ENCODE peak calls at places on chromosomes 2 and 18, in ten cellular contexts. One of them, this sample, is unnamed.

GRCh38 chr2:16400127-16400623 is 265.5 kb downstream of the CYRIA start:
- DNase-seq in amniotic stem cell: no peak
- DNase-seq in Daoy: peak
- DNase-seq in pancreas: no peak
- DNase-seq in IMR-90: no peak
- DNase-seq in NCI-H446 treated with DMSO at 0.1 percent for 48 hours: no peak
- DNase-seq in AG04449: no peak
- DNase-seq in Caco-2: peak
- DNase-seq in activated CD4-positive, alpha-beta memory T cell treated with anti-CD3 and anti-CD28 coated beads, Interleukin-2, amount 10 ng/mL, durations not matched to agents 7 days and 5 days: no peak
- DNase-seq in stimulated activated CD8-positive, alpha-beta memory T cell treated with anti-CD3 and anti-CD28 coated beads, Interleukin-15, amount 100 ng/mL, for 24 hours: no peak
- DNase-seq in this sample: no peak

GRCh38 chr2:50591021-50591420 is 440.9 kb downstream of the NRXN1 start:
- DNase-seq in amniotic stem cell: no peak
- DNase-seq in Daoy: no peak
- DNase-seq in pancreas: no peak
- DNase-seq in IMR-90: no peak
- DNase-seq in NCI-H446 treated with DMSO at 0.1 percent for 48 hours: no peak
- DNase-seq in AG04449: no peak
- DNase-seq in Caco-2: no peak
- DNase-seq in activated CD4-positive, alpha-beta memory T cell treated with anti-CD3 and anti-CD28 coated beads, Interleukin-2, amount 10 ng/mL, durations not matched to agents 7 days and 5 days: no peak
- DNase-seq in stimulated activated CD8-positive, alpha-beta memory T cell treated with anti-CD3 and anti-CD28 coated beads, Interleukin-15, amount 100 ng/mL, for 24 hours: no peak
- DNase-seq in this sample: no peak

GRCh38 chr18:55790296-55790695 is 202.3 kb upstream of the TCF4 start:
- DNase-seq in amniotic stem cell: peak
- DNase-seq in Daoy: peak
- DNase-seq in pancreas: no peak
- DNase-seq in IMR-90: peak
- DNase-seq in NCI-H446 treated with DMSO at 0.1 percent for 48 hours: no peak
- DNase-seq in AG04449: peak
- DNase-seq in Caco-2: no peak
- DNase-seq in activated CD4-positive, alpha-beta memory T cell treated with anti-CD3 and anti-CD28 coated beads, Interleukin-2, amount 10 ng/mL, durations not matched to agents 7 days and 5 days: no peak
- DNase-seq in stimulated activated CD8-positive, alpha-beta memory T cell treated with anti-CD3 and anti-CD28 coated beads, Interleukin-15, amount 100 ng/mL, for 24 hours: no peak
- DNase-seq in this sample: peak

GRCh38 chr2:290090-290722 is 2.3 kb upstream of the ALKAL2 start:
- DNase-seq in amniotic stem cell: no peak
- DNase-seq in Daoy: peak
- DNase-seq in pancreas: peak
- DNase-seq in IMR-90: peak
- DNase-seq in NCI-H446 treated with DMSO at 0.1 percent for 48 hours: no peak
- DNase-seq in AG04449: peak
- DNase-seq in Caco-2: peak
- DNase-seq in activated CD4-positive, alpha-beta memory T cell treated with anti-CD3 and anti-CD28 coated beads, Interleukin-2, amount 10 ng/mL, durations not matched to agents 7 days and 5 days: peak
- DNase-seq in stimulated activated CD8-positive, alpha-beta memory T cell treated with anti-CD3 and anti-CD28 coated beads, Interleukin-15, amount 100 ng/mL, for 24 hours: no peak
- DNase-seq in this sample: no peak

GRCh38 chr2:166375205-166375735 is 474 bp downstream of the SCN9A start:
- DNase-seq in amniotic stem cell: no peak
- DNase-seq in Daoy: peak
- DNase-seq in pancreas: no peak
- DNase-seq in IMR-90: peak
- DNase-seq in NCI-H446 treated with DMSO at 0.1 percent for 48 hours: no peak
- DNase-seq in AG04449: no peak
- DNase-seq in Caco-2: no peak
- DNase-seq in activated CD4-positive, alpha-beta memory T cell treated with anti-CD3 and anti-CD28 coated beads, Interleukin-2, amount 10 ng/mL, durations not matched to agents 7 days and 5 days: no peak
- DNase-seq in stimulated activated CD8-positive, alpha-beta memory T cell treated with anti-CD3 and anti-CD28 coated beads, Interleukin-15, amount 100 ng/mL, for 24 hours: no peak
- DNase-seq in this sample: no peak

GRCh38 chr2:4353668-4354067 is 650.3 kb downstream of the DCDC2C start:
- DNase-seq in amniotic stem cell: no peak
- DNase-seq in Daoy: no peak
- DNase-seq in pancreas: no peak
- DNase-seq in IMR-90: no peak
- DNase-seq in NCI-H446 treated with DMSO at 0.1 percent for 48 hours: no peak
- DNase-seq in AG04449: no peak
- DNase-seq in Caco-2: no peak
- DNase-seq in activated CD4-positive, alpha-beta memory T cell treated with anti-CD3 and anti-CD28 coated beads, Interleukin-2, amount 10 ng/mL, durations not matched to agents 7 days and 5 days: no peak
- DNase-seq in stimulated activated CD8-positive, alpha-beta memory T cell treated with anti-CD3 and anti-CD28 coated beads, Interleukin-15, amount 100 ng/mL, for 24 hours: no peak
- DNase-seq in this sample: no peak

GRCh38 chr2:149001496-149001895 is 37.0 kb upstream of the LYPD6B start:
- DNase-seq in amniotic stem cell: no peak
- DNase-seq in Daoy: no peak
- DNase-seq in pancreas: no peak
- DNase-seq in IMR-90: no peak
- DNase-seq in NCI-H446 treated with DMSO at 0.1 percent for 48 hours: peak
- DNase-seq in AG04449: no peak
- DNase-seq in Caco-2: no peak
- DNase-seq in activated CD4-positive, alpha-beta memory T cell treated with anti-CD3 and anti-CD28 coated beads, Interleukin-2, amount 10 ng/mL, durations not matched to agents 7 days and 5 days: no peak
- DNase-seq in stimulated activated CD8-positive, alpha-beta memory T cell treated with anti-CD3 and anti-CD28 coated beads, Interleukin-15, amount 100 ng/mL, for 24 hours: no peak
- DNase-seq in this sample: no peak

GRCh38 chr18:28723506-28723905 is 546.6 kb upstream of the CDH2 start:
- DNase-seq in amniotic stem cell: no peak
- DNase-seq in Daoy: peak
- DNase-seq in pancreas: no peak
- DNase-seq in IMR-90: peak
- DNase-seq in NCI-H446 treated with DMSO at 0.1 percent for 48 hours: no peak
- DNase-seq in AG04449: no peak
- DNase-seq in Caco-2: no peak
- DNase-seq in activated CD4-positive, alpha-beta memory T cell treated with anti-CD3 and anti-CD28 coated beads, Interleukin-2, amount 10 ng/mL, durations not matched to agents 7 days and 5 days: no peak
- DNase-seq in stimulated activated CD8-positive, alpha-beta memory T cell treated with anti-CD3 and anti-CD28 coated beads, Interleukin-15, amount 100 ng/mL, for 24 hours: no peak
- DNase-seq in this sample: no peak

GRCh38 chr2:235577404-235578330 is 83.8 kb downstream of the AGAP1 start:
- DNase-seq in amniotic stem cell: no peak
- DNase-seq in Daoy: no peak
- DNase-seq in pancreas: no peak
- DNase-seq in IMR-90: peak
- DNase-seq in NCI-H446 treated with DMSO at 0.1 percent for 48 hours: no peak
- DNase-seq in AG04449: no peak
- DNase-seq in Caco-2: no peak
- DNase-seq in activated CD4-positive, alpha-beta memory T cell treated with anti-CD3 and anti-CD28 coated beads, Interleukin-2, amount 10 ng/mL, durations not matched to agents 7 days and 5 days: no peak
- DNase-seq in stimulated activated CD8-positive, alpha-beta memory T cell treated with anti-CD3 and anti-CD28 coated beads, Interleukin-15, amount 100 ng/mL, for 24 hours: no peak
- DNase-seq in this sample: no peak

GRCh38 chr2:24845691-24846090 is 52.5 kb downstream of the CENPO start:
- DNase-seq in amniotic stem cell: no peak
- DNase-seq in Daoy: no peak
- DNase-seq in pancreas: no peak
- DNase-seq in IMR-90: no peak
- DNase-seq in NCI-H446 treated with DMSO at 0.1 percent for 48 hours: no peak
- DNase-seq in AG04449: no peak
- DNase-seq in Caco-2: no peak
- DNase-seq in activated CD4-positive, alpha-beta memory T cell treated with anti-CD3 and anti-CD28 coated beads, Interleukin-2, amount 10 ng/mL, durations not matched to agents 7 days and 5 days: no peak
- DNase-seq in stimulated activated CD8-positive, alpha-beta memory T cell treated with anti-CD3 and anti-CD28 coated beads, Interleukin-15, amount 100 ng/mL, for 24 hours: no peak
- DNase-seq in this sample: no peak

GRCh38 chr2:9263388-9263787 is 56.8 kb downstream of the ASAP2 start:
- DNase-seq in amniotic stem cell: no peak
- DNase-seq in Daoy: no peak
- DNase-seq in pancreas: no peak
- DNase-seq in IMR-90: no peak
- DNase-seq in NCI-H446 treated with DMSO at 0.1 percent for 48 hours: no peak
- DNase-seq in AG04449: no peak
- DNase-seq in Caco-2: no peak
- DNase-seq in activated CD4-positive, alpha-beta memory T cell treated with anti-CD3 and anti-CD28 coated beads, Interleukin-2, amount 10 ng/mL, durations not matched to agents 7 days and 5 days: no peak
- DNase-seq in stimulated activated CD8-positive, alpha-beta memory T cell treated with anti-CD3 and anti-CD28 coated beads, Interleukin-15, amount 100 ng/mL, for 24 hours: no peak
- DNase-seq in this sample: no peak

GRCh38 chr2:205725059-205725458 is 42.8 kb downstream of the NRP2 start:
- DNase-seq in amniotic stem cell: no peak
- DNase-seq in Daoy: no peak
- DNase-seq in pancreas: no peak
- DNase-seq in IMR-90: no peak
- DNase-seq in NCI-H446 treated with DMSO at 0.1 percent for 48 hours: no peak
- DNase-seq in AG04449: no peak
- DNase-seq in Caco-2: no peak
- DNase-seq in activated CD4-positive, alpha-beta memory T cell treated with anti-CD3 and anti-CD28 coated beads, Interleukin-2, amount 10 ng/mL, durations not matched to agents 7 days and 5 days: no peak
- DNase-seq in stimulated activated CD8-positive, alpha-beta memory T cell treated with anti-CD3 and anti-CD28 coated beads, Interleukin-15, amount 100 ng/mL, for 24 hours: no peak
- DNase-seq in this sample: no peak

GRCh38 chr2:74553892-74554820 is at the start of the genes DOK1 and LOXL3:
- DNase-seq in amniotic stem cell: peak
- DNase-seq in Daoy: peak
- DNase-seq in pancreas: peak
- DNase-seq in IMR-90: peak
- DNase-seq in NCI-H446 treated with DMSO at 0.1 percent for 48 hours: peak
- DNase-seq in AG04449: peak
- DNase-seq in Caco-2: peak
- DNase-seq in activated CD4-positive, alpha-beta memory T cell treated with anti-CD3 and anti-CD28 coated beads, Interleukin-2, amount 10 ng/mL, durations not matched to agents 7 days and 5 days: peak
- DNase-seq in stimulated activated CD8-positive, alpha-beta memory T cell treated with anti-CD3 and anti-CD28 coated beads, Interleukin-15, amount 100 ng/mL, for 24 hours: peak
- DNase-seq in this sample: no peak

GRCh38 chr2:215542690-215543089 is 106.8 kb upstream of the FN1 start:
- DNase-seq in amniotic stem cell: no peak
- DNase-seq in Daoy: no peak
- DNase-seq in pancreas: no peak
- DNase-seq in IMR-90: no peak
- DNase-seq in NCI-H446 treated with DMSO at 0.1 percent for 48 hours: no peak
- DNase-seq in AG04449: no peak
- DNase-seq in Caco-2: no peak
- DNase-seq in activated CD4-positive, alpha-beta memory T cell treated with anti-CD3 and anti-CD28 coated beads, Interleukin-2, amount 10 ng/mL, durations not matched to agents 7 days and 5 days: no peak
- DNase-seq in stimulated activated CD8-positive, alpha-beta memory T cell treated with anti-CD3 and anti-CD28 coated beads, Interleukin-15, amount 100 ng/mL, for 24 hours: no peak
- DNase-seq in this sample: no peak

GRCh38 chr2:105114551-105114950 is 76.7 kb downstream of the MRPS9 start:
- DNase-seq in amniotic stem cell: peak
- DNase-seq in Daoy: peak
- DNase-seq in pancreas: no peak
- DNase-seq in IMR-90: peak
- DNase-seq in NCI-H446 treated with DMSO at 0.1 percent for 48 hours: peak
- DNase-seq in AG04449: peak
- DNase-seq in Caco-2: no peak
- DNase-seq in activated CD4-positive, alpha-beta memory T cell treated with anti-CD3 and anti-CD28 coated beads, Interleukin-2, amount 10 ng/mL, durations not matched to agents 7 days and 5 days: no peak
- DNase-seq in stimulated activated CD8-positive, alpha-beta memory T cell treated with anti-CD3 and anti-CD28 coated beads, Interleukin-15, amount 100 ng/mL, for 24 hours: no peak
- DNase-seq in this sample: no peak

GRCh38 chr2:241803387-241804325 is 5.3 kb upstream of the NEU4 start:
- DNase-seq in amniotic stem cell: no peak
- DNase-seq in Daoy: peak
- DNase-seq in pancreas: peak
- DNase-seq in IMR-90: peak
- DNase-seq in NCI-H446 treated with DMSO at 0.1 percent for 48 hours: no peak
- DNase-seq in AG04449: no peak
- DNase-seq in Caco-2: no peak
- DNase-seq in activated CD4-positive, alpha-beta memory T cell treated with anti-CD3 and anti-CD28 coated beads, Interleukin-2, amount 10 ng/mL, durations not matched to agents 7 days and 5 days: peak
- DNase-seq in stimulated activated CD8-positive, alpha-beta memory T cell treated with anti-CD3 and anti-CD28 coated beads, Interleukin-15, amount 100 ng/mL, for 24 hours: no peak
- DNase-seq in this sample: no peak

GRCh38 chr2:112138143-112139032 is at the start of gene FBLN7:
- DNase-seq in amniotic stem cell: no peak
- DNase-seq in Daoy: peak
- DNase-seq in pancreas: no peak
- DNase-seq in IMR-90: no peak
- DNase-seq in NCI-H446 treated with DMSO at 0.1 percent for 48 hours: no peak
- DNase-seq in AG04449: no peak
- DNase-seq in Caco-2: no peak
- DNase-seq in activated CD4-positive, alpha-beta memory T cell treated with anti-CD3 and anti-CD28 coated beads, Interleukin-2, amount 10 ng/mL, durations not matched to agents 7 days and 5 days: no peak
- DNase-seq in stimulated activated CD8-positive, alpha-beta memory T cell treated with anti-CD3 and anti-CD28 coated beads, Interleukin-15, amount 100 ng/mL, for 24 hours: no peak
- DNase-seq in this sample: peak

GRCh38 chr18:79366177-79367094 is 29.3 kb upstream of the NFATC1 start:
- DNase-seq in amniotic stem cell: no peak
- DNase-seq in Daoy: no peak
- DNase-seq in pancreas: no peak
- DNase-seq in IMR-90: peak
- DNase-seq in NCI-H446 treated with DMSO at 0.1 percent for 48 hours: no peak
- DNase-seq in AG04449: peak
- DNase-seq in Caco-2: no peak
- DNase-seq in activated CD4-positive, alpha-beta memory T cell treated with anti-CD3 and anti-CD28 coated beads, Interleukin-2, amount 10 ng/mL, durations not matched to agents 7 days and 5 days: peak
- DNase-seq in stimulated activated CD8-positive, alpha-beta memory T cell treated with anti-CD3 and anti-CD28 coated beads, Interleukin-15, amount 100 ng/mL, for 24 hours: no peak
- DNase-seq in this sample: no peak

GRCh38 chr18:57836557-57836956 is 33.4 kb upstream of the ATP8B1 start:
- DNase-seq in amniotic stem cell: no peak
- DNase-seq in Daoy: no peak
- DNase-seq in pancreas: no peak
- DNase-seq in IMR-90: no peak
- DNase-seq in NCI-H446 treated with DMSO at 0.1 percent for 48 hours: peak
- DNase-seq in AG04449: no peak
- DNase-seq in Caco-2: no peak
- DNase-seq in activated CD4-positive, alpha-beta memory T cell treated with anti-CD3 and anti-CD28 coated beads, Interleukin-2, amount 10 ng/mL, durations not matched to agents 7 days and 5 days: no peak
- DNase-seq in stimulated activated CD8-positive, alpha-beta memory T cell treated with anti-CD3 and anti-CD28 coated beads, Interleukin-15, amount 100 ng/mL, for 24 hours: no peak
- DNase-seq in this sample: no peak

GRCh38 chr2:167380555-167380954 is 492.3 kb downstream of the XIRP2 start:
- DNase-seq in amniotic stem cell: no peak
- DNase-seq in Daoy: no peak
- DNase-seq in pancreas: no peak
- DNase-seq in IMR-90: no peak
- DNase-seq in NCI-H446 treated with DMSO at 0.1 percent for 48 hours: no peak
- DNase-seq in AG04449: no peak
- DNase-seq in Caco-2: no peak
- DNase-seq in activated CD4-positive, alpha-beta memory T cell treated with anti-CD3 and anti-CD28 coated beads, Interleukin-2, amount 10 ng/mL, durations not matched to agents 7 days and 5 days: no peak
- DNase-seq in stimulated activated CD8-positive, alpha-beta memory T cell treated with anti-CD3 and anti-CD28 coated beads, Interleukin-15, amount 100 ng/mL, for 24 hours: no peak
- DNase-seq in this sample: no peak

GRCh38 chr2:64359892-64360657 is 93.9 kb upstream of the LGALSL start:
- DNase-seq in amniotic stem cell: no peak
- DNase-seq in Daoy: peak
- DNase-seq in pancreas: peak
- DNase-seq in IMR-90: peak
- DNase-seq in NCI-H446 treated with DMSO at 0.1 percent for 48 hours: no peak
- DNase-seq in AG04449: peak
- DNase-seq in Caco-2: peak
- DNase-seq in activated CD4-positive, alpha-beta memory T cell treated with anti-CD3 and anti-CD28 coated beads, Interleukin-2, amount 10 ng/mL, durations not matched to agents 7 days and 5 days: peak
- DNase-seq in stimulated activated CD8-positive, alpha-beta memory T cell treated with anti-CD3 and anti-CD28 coated beads, Interleukin-15, amount 100 ng/mL, for 24 hours: peak
- DNase-seq in this sample: peak

This sample was measured in HS-27A.